ENCODE peak calls at places on chromosomes 2 and 18, in six cellular contexts. U, T, H, N, C and D are unnamed samples.
A peak's percentile ranks its signal among the peaks of the same experiment; 100 is the strongest.

GRCh38 chr2:25204190-25204838 is 35.9 kb upstream of the POMC start:
- ATAC-seq in H (peak; percentile 69), U (no peak), N (peak; percentile 21), T (no peak), C (no peak), D (no peak)

GRCh38 chr2:48328159-48328816 is 201.7 kb upstream of the STON1 start:
- ATAC-seq in C (peak; percentile 53), N (no peak), H (peak; percentile 72), T (no peak), U (no peak), D (no peak)

GRCh38 chr2:98278074-98278473 is 68.2 kb upstream of the CNGA3 start:
- ATAC-seq in U (no peak), N (no peak), C (no peak), H (no peak), T (no peak), D (no peak)

GRCh38 chr2:86274918-86275275 is 62.5 kb downstream of the REEP1 start:
- ATAC-seq in N (no peak), U (peak; percentile 33), H (peak; percentile 90), T (peak; percentile 80), C (no peak), D (peak; percentile 67)

GRCh38 chr2:20468549-20469500 is 22.0 kb downstream of the RHOB start:
- ATAC-seq in C (no peak), H (no peak), U (no peak), T (peak; percentile 15), N (no peak), D (no peak)

GRCh38 chr2:56088411-56088810 is 95.4 kb upstream of the CCDC85A start:
- ATAC-seq in N (no peak), H (no peak), C (no peak), U (no peak), T (no peak), D (no peak)

GRCh38 chr2:8298783-8299182 is 383.1 kb upstream of the ID2 start:
- ATAC-seq in T (no peak), C (no peak), H (no peak), U (no peak), N (peak; percentile 80), D (peak; percentile 76)

GRCh38 chr2:85393836-85394235 is 16.3 kb downstream of the CAPG start:
- ATAC-seq in T (no peak), U (no peak), H (no peak), C (no peak), N (no peak), D (no peak)

GRCh38 chr18:80200171-80200931 is 47.0 kb downstream of the PARD6G start:
- ATAC-seq in T (peak; percentile 96), C (peak; percentile 51), N (no peak), H (no peak), U (peak; percentile 87), D (no peak)

GRCh38 chr2:237669628-237670351 is 42.4 kb downstream of the LRRFIP1 start:
- ATAC-seq in U (no peak), H (peak; percentile 82), C (no peak), T (peak; percentile 92), N (peak; percentile 86), D (peak; percentile 86)

GRCh38 chr2:198129609-198130008 is 325.2 kb downstream of the PLCL1 start:
- ATAC-seq in T (no peak), H (no peak), N (no peak), C (no peak), U (no peak), D (no peak)

GRCh38 chr18:9025104-9025838 is 77.2 kb upstream of the NDUFV2 start:
- ATAC-seq in T (no peak), U (peak; percentile 50), H (no peak), N (no peak), C (no peak), D (no peak)

GRCh38 chr18:42156266-42156665 is 201.2 kb downstream of the PIK3C3 start:
- ATAC-seq in C (no peak), H (no peak), T (no peak), N (no peak), U (no peak), D (no peak)

GRCh38 chr2:64831134-64831976 is 157.8 kb upstream of the SLC1A4 start:
- ATAC-seq in N (peak; percentile 96), U (peak; percentile 97), H (peak; percentile 96), C (peak; percentile 99), T (peak; percentile 93), D (peak; percentile 95)

GRCh38 chr2:193251909-193252308 is 1057.2 kb upstream of the TMEFF2 start:
- ATAC-seq in T (no peak), H (no peak), U (no peak), C (no peak), N (no peak), D (no peak)
- TF ChIP-seq EP300 in T (no peak), H (no peak), U (no peak), C (no peak), N (no peak), D (no peak)

GRCh38 chr2:219519526-219519916 is 5.2 kb downstream of the ASIC4 start:
- ATAC-seq in C (no peak), N (no peak), U (no peak), T (no peak), H (no peak), D (no peak)

GRCh38 chr2:219520079-219520478 is 5.8 kb downstream of the ASIC4 start:
- ATAC-seq in N (no peak), T (no peak), H (no peak), C (peak; percentile 6), U (no peak), D (no peak)

GRCh38 chr2:219522111-219523030 is 8.1 kb downstream of the ASIC4 start:
- ATAC-seq in C (peak; percentile 45), U (no peak), H (no peak), N (peak; percentile 45), T (peak; percentile 36), D (peak; percentile 52)

GRCh38 chr2:219523031-219523671 is 8.9 kb downstream of the ASIC4 start:
- ATAC-seq in T (no peak), C (no peak), N (no peak), U (no peak), H (no peak), D (no peak)

DNA sequence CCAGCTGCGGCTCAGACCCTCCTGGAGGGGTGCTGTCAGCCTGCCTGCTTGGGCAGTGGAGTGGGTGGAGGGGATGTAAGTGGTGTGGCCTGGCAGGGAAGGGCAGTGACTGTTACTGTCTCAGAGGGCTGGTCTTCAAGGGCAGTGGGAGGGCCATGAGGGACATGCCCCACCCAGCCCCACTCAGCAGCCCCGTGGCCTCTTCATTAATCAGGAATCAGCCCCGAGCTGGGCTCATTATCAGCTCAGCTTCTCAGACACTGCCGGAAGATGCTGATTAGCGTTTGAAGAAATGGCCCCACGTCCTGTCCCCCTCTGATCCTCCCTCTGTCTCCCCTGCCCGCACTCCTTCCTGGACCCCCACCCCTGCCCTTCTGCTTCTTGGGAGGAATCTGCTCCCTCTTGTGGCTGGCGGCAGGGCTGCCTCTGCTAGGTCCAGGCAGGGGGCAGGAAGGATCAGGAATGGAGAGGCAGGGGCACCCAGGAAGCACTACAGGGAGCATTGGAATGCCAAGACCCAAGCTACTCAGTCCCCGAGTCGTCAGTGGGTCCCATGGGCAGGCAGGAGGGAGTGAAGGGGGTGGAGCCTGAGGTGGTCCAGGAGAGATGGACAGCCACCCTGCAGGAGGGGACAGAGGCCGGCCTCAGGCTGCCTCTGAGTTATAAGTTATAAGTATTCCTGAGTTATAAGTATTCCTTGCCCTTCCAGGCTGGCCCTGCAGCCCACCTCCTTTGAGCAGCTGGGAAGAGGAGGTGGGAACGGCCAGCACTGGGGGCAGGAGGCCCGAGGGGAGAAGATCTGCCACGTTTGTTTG is 7.0 kb downstream of the ASIC4 start:
- ATAC-seq in T (peak; percentile 81), N (peak; percentile 49), U (peak; percentile 76), H (peak; percentile 62), C (peak; percentile 74), D (peak; percentile 28)
- TF ChIP-seq EP300 in T (no peak), N (no peak), U (no peak), H (no peak), C (peak; percentile 87), D (no peak)

GRCh38 chr2:73927344-73927743 is 664 bp downstream of the DGUOK start:
- ATAC-seq in T (no peak), H (no peak), N (no peak), C (no peak), U (no peak), D (no peak)

GRCh38 chr2:73928995-73929394 is 2.3 kb downstream of the DGUOK start:
- ATAC-seq in C (no peak), H (no peak), N (no peak), T (no peak), U (no peak), D (no peak)

GRCh38 chr2:73925033-73925704 is 1.5 kb upstream of the DGUOK start:
- ATAC-seq in C (no peak), U (no peak), T (no peak), H (no peak), N (no peak), D (no peak)

GRCh38 chr2:73925853-73926492 is 707 bp upstream of the DGUOK start:
- ATAC-seq in C (no peak), U (no peak), N (no peak), T (no peak), H (no peak), D (no peak)

DNA sequence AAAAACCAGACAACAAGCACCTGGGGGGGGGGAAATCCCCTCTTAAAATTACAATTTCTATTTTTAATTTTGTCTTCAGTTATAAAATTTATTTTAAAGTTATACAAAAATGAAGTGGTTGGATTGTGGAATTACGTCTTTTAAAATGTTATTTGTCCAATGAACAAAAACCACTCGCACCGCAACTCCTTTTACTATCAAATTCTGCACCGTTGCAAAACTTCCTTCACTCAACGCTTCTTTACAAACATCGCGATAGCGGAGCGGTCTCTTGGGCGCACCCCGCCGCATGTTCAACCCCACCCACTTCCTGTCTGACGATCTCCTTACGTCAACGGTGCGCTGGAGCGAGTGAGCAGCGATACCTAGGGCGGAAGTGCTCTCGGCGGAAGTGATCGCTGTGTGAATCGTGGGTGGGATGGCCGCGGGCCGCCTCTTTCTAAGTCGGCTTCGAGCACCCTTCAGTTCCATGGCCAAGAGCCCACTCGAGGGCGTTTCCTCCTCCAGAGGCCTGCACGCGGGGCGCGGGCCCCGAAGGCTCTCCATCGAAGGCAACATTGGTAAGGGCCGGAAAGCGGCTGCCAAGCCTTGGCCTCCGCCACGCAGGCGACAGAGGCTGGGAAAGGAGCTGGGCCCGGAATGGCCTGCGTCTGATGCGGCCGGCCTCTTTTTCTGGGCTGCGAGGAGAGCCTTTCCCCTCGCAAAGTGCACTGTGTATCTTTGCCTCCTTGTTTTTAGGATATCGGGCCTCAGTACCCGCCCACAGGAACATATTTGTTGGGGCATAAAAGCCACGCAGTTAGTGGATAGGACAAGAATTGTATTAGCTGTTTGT is at the start of gene DGUOK:
- ATAC-seq in U (peak; percentile 100), C (peak; percentile 98), H (peak; percentile 96), T (peak; percentile 99), N (peak; percentile 100), D (peak; percentile 100)
- TF ChIP-seq EP300 in U (no peak), C (peak; percentile 66), H (peak; percentile 13), T (peak; percentile 64), N (peak; percentile 94), D (no peak)

DNA sequence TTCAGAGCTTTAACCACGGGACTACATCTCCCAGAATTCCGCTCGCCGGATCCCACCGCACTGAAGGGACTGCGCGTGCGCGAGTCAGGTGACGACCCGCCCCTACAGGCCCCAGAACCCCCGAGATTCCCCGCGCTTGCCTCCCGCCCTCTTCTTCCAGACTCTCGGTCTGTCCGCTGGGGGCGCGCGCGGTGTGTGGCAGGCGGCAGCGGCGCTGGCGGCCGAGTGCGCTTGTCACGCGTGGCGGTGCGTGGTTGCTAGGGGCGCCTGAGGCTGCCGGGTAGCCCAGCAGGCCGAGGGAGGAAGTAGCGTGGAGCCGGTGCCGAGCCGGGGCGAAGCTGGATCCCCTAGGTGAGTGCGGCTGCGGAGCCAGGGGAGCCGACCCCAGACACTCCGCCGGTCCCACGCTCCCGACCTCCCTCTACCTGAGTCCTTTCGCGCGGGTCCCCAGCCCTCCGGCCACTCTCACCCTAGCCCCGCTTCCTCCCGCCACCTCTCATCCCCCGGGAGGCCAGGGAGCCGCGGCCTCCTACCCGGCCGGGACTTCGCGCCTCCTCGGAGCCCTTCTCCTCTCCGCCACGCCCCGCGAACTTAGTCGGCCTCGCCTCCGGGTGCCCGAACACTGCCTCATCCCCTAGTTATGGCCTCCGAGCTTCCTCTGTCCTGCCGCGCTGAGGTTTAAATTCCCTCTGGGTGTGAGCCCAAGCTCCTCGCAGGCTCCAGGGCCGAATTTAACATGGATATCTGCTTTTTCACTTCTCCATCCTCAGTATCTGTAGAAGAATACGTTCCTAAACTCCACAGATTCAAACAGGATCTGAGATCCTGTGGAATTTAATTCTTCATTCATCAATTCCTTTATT is at the start of gene TTLL4:
- ATAC-seq in C (peak; percentile 98), U (peak; percentile 97), N (peak; percentile 100), T (peak; percentile 95), H (peak; percentile 94), D (peak; percentile 98)
- TF ChIP-seq EP300 in C (no peak), U (no peak), N (peak; percentile 38), T (no peak), H (no peak), D (no peak)